ENCODE peak calls at places on chromosomes 12 and 14, in four cellular contexts. O is OCI-LY7, J is HCT116, M is IMR-90. Y is an unnamed sample.

GRCh38 chr12:94329366-94329765 is 130.3 kb downstream of the CEP83 start:
- DNase-seq in O (no peak), J (no peak), M (no peak), Y (no peak)

GRCh38 chr12:39236994-39237393 is 205.9 kb downstream of the KIF21A start:
- DNase-seq in O (no peak), J (no peak), M (no peak), Y (no peak)

GRCh38 chr12:45644521-45644920 is 85.0 kb upstream of the ARID2 start:
- DNase-seq in O (peak), J (no peak), M (peak), Y (peak)

GRCh38 chr14:64937821-64938193 is 4.7 kb downstream of the GPX2 start:
- DNase-seq in O (no peak), J (no peak), M (peak), Y (no peak)

GRCh38 chr12:46519407-46519806 is 146.8 kb upstream of the SLC38A2 start:
- DNase-seq in O (no peak), J (no peak), M (no peak), Y (no peak)

GRCh38 chr12:55729592-55730446 is 1.0 kb upstream of the CD63 start:
- DNase-seq in O (peak), J (peak), M (peak), Y (peak)

GRCh38 chr14:74638970-74639369 is 26.9 kb upstream of the LTBP2 start:
- DNase-seq in O (no peak), J (no peak), M (no peak), Y (no peak)

GRCh38 chr14:75044322-75044721 is 6.9 kb downstream of the MLH3 start:
- DNase-seq in O (no peak), J (no peak), M (peak), Y (no peak)

GRCh38 chr14:33717866-33718265 is 233.0 kb downstream of the EGLN3 start:
- DNase-seq in O (no peak), J (no peak), M (no peak), Y (no peak)

GRCh38 chr12:104938371-104938770 is 19.7 kb downstream of the SLC41A2 start:
- DNase-seq in O (no peak), J (no peak), M (peak), Y (no peak)

GRCh38 chr14:76045773-76046172 is 60.2 kb downstream of the IFT43 start:
- DNase-seq in O (no peak), J (no peak), M (no peak), Y (no peak)

GRCh38 chr12:98058838-98059237 is 456.6 kb upstream of the TMPO start:
- DNase-seq in O (no peak), J (no peak), M (no peak), Y (peak)

GRCh38 chr14:76762617-76763361 is 1.5 kb downstream of the VASH1 start:
- DNase-seq in O (no peak), J (no peak), M (no peak), Y (no peak)

GRCh38 chr14:75984674-75985073 is 889 bp upstream of the IFT43 start:
- DNase-seq in O (no peak), J (no peak), M (no peak), Y (no peak)

GRCh38 chr12:121990692-121991603 is 30.7 kb upstream of the BCL7A start:
- DNase-seq in O (no peak), J (no peak), M (peak), Y (no peak)

GRCh38 chr12:45208604-45209487 is 7.0 kb upstream of the ANO6 start:
- DNase-seq in O (no peak), J (peak), M (peak), Y (no peak)

GRCh38 chr12:100435948-100436347 is 37.7 kb upstream of the NR1H4 start:
- DNase-seq in O (no peak), J (no peak), M (no peak), Y (no peak)

GRCh38 chr14:95394297-95394891 is 74.7 kb upstream of the CLMN start:
- DNase-seq in O (no peak), J (no peak), M (no peak), Y (no peak)

GRCh38 chr12:2737656-2738241 is 57.0 kb upstream of the FKBP4 start:
- DNase-seq in O (no peak), J (no peak), M (no peak), Y (no peak)

GRCh38 chr14:23025181-23025788 is 9.4 kb downstream of the PSMB5 start:
- DNase-seq in O (no peak), J (no peak), M (no peak), Y (no peak)

GRCh38 chr14:73239463-73240241 is 2.3 kb downstream of the PAPLN start:
- DNase-seq in O (no peak), J (no peak), M (peak), Y (no peak)
- H3K4me3 ChIP-seq in O (no peak), J (no peak), M (no peak), Y (no peak)

GRCh38 chr14:92460916-92461579 is 52.5 kb upstream of the RIN3 start:
- DNase-seq in O (no peak), J (no peak), M (peak), Y (no peak)
- H3K4me3 ChIP-seq in O (no peak), J (no peak), M (no peak), Y (no peak)

DNA sequence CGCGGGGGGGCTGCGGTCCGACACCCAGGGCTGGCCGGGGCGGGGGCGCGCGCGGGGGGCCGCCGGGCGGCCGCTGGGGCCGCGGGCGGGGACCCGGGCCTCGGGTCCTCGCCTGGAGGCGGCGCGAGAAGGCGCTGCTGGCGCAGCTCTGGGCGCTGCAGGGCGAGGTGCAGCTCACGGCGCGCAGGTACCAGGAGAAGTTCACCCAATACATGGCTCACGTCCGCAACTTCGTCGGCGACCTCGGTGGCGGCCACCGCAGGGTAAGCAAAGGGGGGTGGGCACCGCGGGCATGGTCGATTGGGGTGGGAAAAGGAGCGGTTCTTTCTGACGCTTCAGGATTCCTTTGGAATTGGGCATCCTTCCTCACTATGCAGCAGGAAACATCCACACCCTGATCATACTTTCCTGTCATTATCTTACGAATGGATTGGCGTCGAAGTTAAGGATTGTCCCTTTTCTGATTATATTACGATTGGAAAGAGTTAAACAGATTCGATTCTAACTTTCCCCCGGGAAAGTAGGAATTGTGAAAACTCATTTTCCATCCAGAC is 798 bp downstream of the PDZRN4 start:
- DNase-seq in O (no peak), J (no peak), M (no peak), Y (no peak)
- H3K4me3 ChIP-seq in O (no peak), J (no peak), M (no peak), Y (no peak)

GRCh38 chr14:53850714-53851296 is 105.8 kb downstream of the BMP4 start:
- DNase-seq in O (no peak), J (peak), M (peak), Y (no peak)

GRCh38 chr14:53855127-53855526 is 101.5 kb downstream of the BMP4 start:
- DNase-seq in O (no peak), J (no peak), M (no peak), Y (no peak)

GRCh38 chr14:53848851-53849250 is 107.8 kb downstream of the BMP4 start:
- DNase-seq in O (no peak), J (peak), M (no peak), Y (no peak)

GRCh38 chr14:53849549-53849948 is 107.1 kb downstream of the BMP4 start:
- DNase-seq in O (no peak), J (no peak), M (no peak), Y (no peak)

GRCh38 chr14:53851394-53852056 is 105.1 kb downstream of the BMP4 start:
- DNase-seq in O (no peak), J (no peak), M (peak), Y (no peak)
- H3K4me3 ChIP-seq in O (no peak), J (peak), M (no peak), Y (no peak)

GRCh38 chr14:105166571-105167302 is 1.8 kb downstream of the JAG2 start:
- DNase-seq in O (no peak), J (no peak), M (no peak), Y (no peak)
- H3K4me3 ChIP-seq in O (no peak), J (peak), M (no peak), Y (no peak)

GRCh38 chr14:68384335-68384734 is 408.5 kb downstream of the ZFP36L1 start:
- DNase-seq in O (no peak), J (no peak), M (no peak), Y (no peak)

GRCh38 chr14:68379510-68380303 is 413.2 kb downstream of the ZFP36L1 start:
- DNase-seq in O (no peak), J (no peak), M (no peak), Y (no peak)

GRCh38 chr14:68377056-68377455 is 415.8 kb downstream of the ZFP36L1 start:
- DNase-seq in O (no peak), J (no peak), M (no peak), Y (no peak)

GRCh38 chr14:68377459-68377858 is 415.4 kb downstream of the ZFP36L1 start:
- DNase-seq in O (peak), J (no peak), M (peak), Y (no peak)

GRCh38 chr14:68380304-68380840 is 412.5 kb downstream of the ZFP36L1 start:
- DNase-seq in O (no peak), J (no peak), M (no peak), Y (no peak)
- H3K4me3 ChIP-seq in O (no peak), J (no peak), M (no peak), Y (no peak)